ENCODE peak calls at places on chromosomes 1 and 21, in ten cellular contexts. One of them, this sample, is unnamed.

GRCh38 chr1:16076871-16077250 is 3.4 kb upstream of the FAM131C start:
- DNase-seq in HuH-7.5: no peak
- DNase-seq in mucosa of gallbladder: no peak
- DNase-seq in germinal center: no peak
- DNase-seq in stimulated activated CD4-positive, alpha-beta T cell treated with anti-CD3 and anti-CD28 coated beads, Interleukin-12 subunit alpha, Interleukin-12 subunit beta, amount 100 ng/mL, for 4 hours: no peak
- DNase-seq in NCI-H2081: no peak
- DNase-seq in activated T-cell treated with anti-CD3 and anti-CD28 coated beads, Interleukin-2, amount 50 U/mL, for 1 hour: no peak
- DNase-seq in posterior cingulate gyrus: no peak
- DNase-seq in astrocyte of the spinal cord: peak; percentile 56
- DNase-seq in CD4-positive, CD25-positive, alpha-beta regulatory T cell: no peak
- DNase-seq in this sample: no peak

GRCh38 chr1:91872560-91873081 is 13.3 kb downstream of the TGFBR3 start:
- DNase-seq in mucosa of gallbladder: no peak
- DNase-seq in astrocyte of the spinal cord: peak; percentile 55
- DNase-seq in CD4-positive, CD25-positive, alpha-beta regulatory T cell: no peak
- DNase-seq in posterior cingulate gyrus: no peak
- DNase-seq in germinal center: no peak
- DNase-seq in HuH-7.5: peak; percentile 18
- DNase-seq in NCI-H2081: no peak
- DNase-seq in activated T-cell treated with anti-CD3 and anti-CD28 coated beads, Interleukin-2, amount 50 U/mL, for 1 hour: peak; percentile 32
- DNase-seq in stimulated activated CD4-positive, alpha-beta T cell treated with anti-CD3 and anti-CD28 coated beads, Interleukin-12 subunit alpha, Interleukin-12 subunit beta, amount 100 ng/mL, for 4 hours: no peak
- DNase-seq in this sample: no peak

GRCh38 chr1:185971688-185972087 is 237.5 kb downstream of the HMCN1 start:
- DNase-seq in activated T-cell treated with anti-CD3 and anti-CD28 coated beads, Interleukin-2, amount 50 U/mL, for 1 hour: no peak
- DNase-seq in HuH-7.5: no peak
- DNase-seq in NCI-H2081: no peak
- DNase-seq in posterior cingulate gyrus: no peak
- DNase-seq in mucosa of gallbladder: no peak
- DNase-seq in stimulated activated CD4-positive, alpha-beta T cell treated with anti-CD3 and anti-CD28 coated beads, Interleukin-12 subunit alpha, Interleukin-12 subunit beta, amount 100 ng/mL, for 4 hours: no peak
- DNase-seq in germinal center: no peak
- DNase-seq in CD4-positive, CD25-positive, alpha-beta regulatory T cell: no peak
- DNase-seq in astrocyte of the spinal cord: peak; percentile 97
- DNase-seq in this sample: peak; percentile 46

GRCh38 chr1:8055973-8056372 is 29.9 kb upstream of the ERRFI1 start:
- DNase-seq in posterior cingulate gyrus: no peak
- DNase-seq in astrocyte of the spinal cord: peak; percentile 81
- DNase-seq in germinal center: no peak
- DNase-seq in CD4-positive, CD25-positive, alpha-beta regulatory T cell: no peak
- DNase-seq in activated T-cell treated with anti-CD3 and anti-CD28 coated beads, Interleukin-2, amount 50 U/mL, for 1 hour: no peak
- DNase-seq in mucosa of gallbladder: no peak
- DNase-seq in NCI-H2081: no peak
- DNase-seq in stimulated activated CD4-positive, alpha-beta T cell treated with anti-CD3 and anti-CD28 coated beads, Interleukin-12 subunit alpha, Interleukin-12 subunit beta, amount 100 ng/mL, for 4 hours: no peak
- DNase-seq in HuH-7.5: no peak
- DNase-seq in this sample: peak; percentile 91

GRCh38 chr1:22884806-22885559 is 87.7 kb downstream of the LACTBL1 start:
- DNase-seq in NCI-H2081: no peak
- DNase-seq in stimulated activated CD4-positive, alpha-beta T cell treated with anti-CD3 and anti-CD28 coated beads, Interleukin-12 subunit alpha, Interleukin-12 subunit beta, amount 100 ng/mL, for 4 hours: no peak
- DNase-seq in activated T-cell treated with anti-CD3 and anti-CD28 coated beads, Interleukin-2, amount 50 U/mL, for 1 hour: no peak
- DNase-seq in posterior cingulate gyrus: no peak
- DNase-seq in mucosa of gallbladder: no peak
- DNase-seq in CD4-positive, CD25-positive, alpha-beta regulatory T cell: no peak
- DNase-seq in HuH-7.5: no peak
- DNase-seq in astrocyte of the spinal cord: no peak
- DNase-seq in germinal center: peak; percentile 11
- DNase-seq in this sample: no peak

GRCh38 chr1:192489748-192490147 is 85.8 kb upstream of the RGS1 start:
- DNase-seq in mucosa of gallbladder: peak; percentile 62
- DNase-seq in HuH-7.5: no peak
- DNase-seq in stimulated activated CD4-positive, alpha-beta T cell treated with anti-CD3 and anti-CD28 coated beads, Interleukin-12 subunit alpha, Interleukin-12 subunit beta, amount 100 ng/mL, for 4 hours: no peak
- DNase-seq in germinal center: no peak
- DNase-seq in NCI-H2081: peak; percentile 92
- DNase-seq in astrocyte of the spinal cord: peak; percentile 96
- DNase-seq in posterior cingulate gyrus: no peak
- DNase-seq in CD4-positive, CD25-positive, alpha-beta regulatory T cell: no peak
- DNase-seq in activated T-cell treated with anti-CD3 and anti-CD28 coated beads, Interleukin-2, amount 50 U/mL, for 1 hour: no peak
- DNase-seq in this sample: peak; percentile 95

GRCh38 chr1:227732586-227733308 is 2.4 kb downstream of the JMJD4 start:
- DNase-seq in CD4-positive, CD25-positive, alpha-beta regulatory T cell: no peak
- DNase-seq in posterior cingulate gyrus: no peak
- DNase-seq in germinal center: no peak
- DNase-seq in activated T-cell treated with anti-CD3 and anti-CD28 coated beads, Interleukin-2, amount 50 U/mL, for 1 hour: no peak
- DNase-seq in HuH-7.5: no peak
- DNase-seq in astrocyte of the spinal cord: no peak
- DNase-seq in NCI-H2081: no peak
- DNase-seq in mucosa of gallbladder: no peak
- DNase-seq in stimulated activated CD4-positive, alpha-beta T cell treated with anti-CD3 and anti-CD28 coated beads, Interleukin-12 subunit alpha, Interleukin-12 subunit beta, amount 100 ng/mL, for 4 hours: no peak
- DNase-seq in this sample: no peak

GRCh38 chr1:67103548-67103947 is 31.2 kb downstream of the C1orf141 start:
- DNase-seq in posterior cingulate gyrus: no peak
- DNase-seq in CD4-positive, CD25-positive, alpha-beta regulatory T cell: no peak
- DNase-seq in germinal center: no peak
- DNase-seq in astrocyte of the spinal cord: no peak
- DNase-seq in activated T-cell treated with anti-CD3 and anti-CD28 coated beads, Interleukin-2, amount 50 U/mL, for 1 hour: no peak
- DNase-seq in stimulated activated CD4-positive, alpha-beta T cell treated with anti-CD3 and anti-CD28 coated beads, Interleukin-12 subunit alpha, Interleukin-12 subunit beta, amount 100 ng/mL, for 4 hours: no peak
- DNase-seq in NCI-H2081: no peak
- DNase-seq in mucosa of gallbladder: no peak
- DNase-seq in HuH-7.5: no peak
- DNase-seq in this sample: no peak

GRCh38 chr1:150221552-150221951 is 14.4 kb downstream of the ANP32E start:
- DNase-seq in stimulated activated CD4-positive, alpha-beta T cell treated with anti-CD3 and anti-CD28 coated beads, Interleukin-12 subunit alpha, Interleukin-12 subunit beta, amount 100 ng/mL, for 4 hours: no peak
- DNase-seq in CD4-positive, CD25-positive, alpha-beta regulatory T cell: no peak
- DNase-seq in mucosa of gallbladder: no peak
- DNase-seq in astrocyte of the spinal cord: peak; percentile 36
- DNase-seq in HuH-7.5: no peak
- DNase-seq in activated T-cell treated with anti-CD3 and anti-CD28 coated beads, Interleukin-2, amount 50 U/mL, for 1 hour: no peak
- DNase-seq in posterior cingulate gyrus: no peak
- DNase-seq in NCI-H2081: peak; percentile 18
- DNase-seq in germinal center: peak; percentile 26
- DNase-seq in this sample: peak; percentile 59

GRCh38 chr1:177983824-177984528 is 14.1 kb upstream of the SEC16B start:
- DNase-seq in HuH-7.5: no peak
- DNase-seq in stimulated activated CD4-positive, alpha-beta T cell treated with anti-CD3 and anti-CD28 coated beads, Interleukin-12 subunit alpha, Interleukin-12 subunit beta, amount 100 ng/mL, for 4 hours: no peak
- DNase-seq in germinal center: no peak
- DNase-seq in posterior cingulate gyrus: no peak
- DNase-seq in mucosa of gallbladder: peak; percentile 19
- DNase-seq in activated T-cell treated with anti-CD3 and anti-CD28 coated beads, Interleukin-2, amount 50 U/mL, for 1 hour: no peak
- DNase-seq in NCI-H2081: peak; percentile 13
- DNase-seq in CD4-positive, CD25-positive, alpha-beta regulatory T cell: no peak
- DNase-seq in astrocyte of the spinal cord: peak; percentile 95
- DNase-seq in this sample: peak; percentile 97

GRCh38 chr1:239386453-239387303 is at the start of gene CHRM3:
- DNase-seq in CD4-positive, CD25-positive, alpha-beta regulatory T cell: no peak
- DNase-seq in mucosa of gallbladder: peak; percentile 81
- DNase-seq in HuH-7.5: peak; percentile 58
- DNase-seq in NCI-H2081: peak; percentile 91
- DNase-seq in astrocyte of the spinal cord: peak; percentile 16
- DNase-seq in activated T-cell treated with anti-CD3 and anti-CD28 coated beads, Interleukin-2, amount 50 U/mL, for 1 hour: no peak
- DNase-seq in stimulated activated CD4-positive, alpha-beta T cell treated with anti-CD3 and anti-CD28 coated beads, Interleukin-12 subunit alpha, Interleukin-12 subunit beta, amount 100 ng/mL, for 4 hours: no peak
- DNase-seq in germinal center: no peak
- DNase-seq in posterior cingulate gyrus: peak; percentile 66
- DNase-seq in this sample: peak; percentile 7

GRCh38 chr21:31892686-31893085 is 19.9 kb downstream of the HUNK start:
- DNase-seq in CD4-positive, CD25-positive, alpha-beta regulatory T cell: no peak
- DNase-seq in astrocyte of the spinal cord: no peak
- DNase-seq in stimulated activated CD4-positive, alpha-beta T cell treated with anti-CD3 and anti-CD28 coated beads, Interleukin-12 subunit alpha, Interleukin-12 subunit beta, amount 100 ng/mL, for 4 hours: no peak
- DNase-seq in activated T-cell treated with anti-CD3 and anti-CD28 coated beads, Interleukin-2, amount 50 U/mL, for 1 hour: no peak
- DNase-seq in mucosa of gallbladder: no peak
- DNase-seq in posterior cingulate gyrus: no peak
- DNase-seq in HuH-7.5: no peak
- DNase-seq in germinal center: no peak
- DNase-seq in NCI-H2081: no peak
- DNase-seq in this sample: no peak

GRCh38 chr1:202860744-202861419 is 28.1 kb downstream of the RABIF start:
- DNase-seq in CD4-positive, CD25-positive, alpha-beta regulatory T cell: no peak
- DNase-seq in HuH-7.5: peak; percentile 65
- DNase-seq in posterior cingulate gyrus: peak; percentile 27
- DNase-seq in stimulated activated CD4-positive, alpha-beta T cell treated with anti-CD3 and anti-CD28 coated beads, Interleukin-12 subunit alpha, Interleukin-12 subunit beta, amount 100 ng/mL, for 4 hours: peak; percentile 16
- DNase-seq in NCI-H2081: peak; percentile 76
- DNase-seq in mucosa of gallbladder: peak; percentile 86
- DNase-seq in astrocyte of the spinal cord: peak; percentile 22
- DNase-seq in germinal center: peak; percentile 38
- DNase-seq in activated T-cell treated with anti-CD3 and anti-CD28 coated beads, Interleukin-2, amount 50 U/mL, for 1 hour: peak; percentile 34
- DNase-seq in this sample: peak; percentile 18

GRCh38 chr1:113021430-113022085 is 51.4 kb upstream of the LRIG2 start:
- DNase-seq in mucosa of gallbladder: no peak
- DNase-seq in stimulated activated CD4-positive, alpha-beta T cell treated with anti-CD3 and anti-CD28 coated beads, Interleukin-12 subunit alpha, Interleukin-12 subunit beta, amount 100 ng/mL, for 4 hours: no peak
- DNase-seq in astrocyte of the spinal cord: no peak
- DNase-seq in CD4-positive, CD25-positive, alpha-beta regulatory T cell: no peak
- DNase-seq in activated T-cell treated with anti-CD3 and anti-CD28 coated beads, Interleukin-2, amount 50 U/mL, for 1 hour: no peak
- DNase-seq in posterior cingulate gyrus: no peak
- DNase-seq in HuH-7.5: no peak
- DNase-seq in NCI-H2081: peak; percentile 80
- DNase-seq in germinal center: no peak
- DNase-seq in this sample: peak; percentile 48

GRCh38 chr1:17097125-17097524 is 22.1 kb downstream of the PADI2 start:
- DNase-seq in CD4-positive, CD25-positive, alpha-beta regulatory T cell: no peak
- DNase-seq in HuH-7.5: no peak
- DNase-seq in NCI-H2081: no peak
- DNase-seq in activated T-cell treated with anti-CD3 and anti-CD28 coated beads, Interleukin-2, amount 50 U/mL, for 1 hour: no peak
- DNase-seq in posterior cingulate gyrus: no peak
- DNase-seq in germinal center: no peak
- DNase-seq in astrocyte of the spinal cord: no peak
- DNase-seq in stimulated activated CD4-positive, alpha-beta T cell treated with anti-CD3 and anti-CD28 coated beads, Interleukin-12 subunit alpha, Interleukin-12 subunit beta, amount 100 ng/mL, for 4 hours: no peak
- DNase-seq in mucosa of gallbladder: no peak
- DNase-seq in this sample: no peak

GRCh38 chr1:209853677-209854076 is 25.9 kb downstream of the UTP25 start:
- DNase-seq in NCI-H2081: no peak
- DNase-seq in activated T-cell treated with anti-CD3 and anti-CD28 coated beads, Interleukin-2, amount 50 U/mL, for 1 hour: no peak
- DNase-seq in posterior cingulate gyrus: no peak
- DNase-seq in germinal center: no peak
- DNase-seq in CD4-positive, CD25-positive, alpha-beta regulatory T cell: no peak
- DNase-seq in stimulated activated CD4-positive, alpha-beta T cell treated with anti-CD3 and anti-CD28 coated beads, Interleukin-12 subunit alpha, Interleukin-12 subunit beta, amount 100 ng/mL, for 4 hours: no peak
- DNase-seq in astrocyte of the spinal cord: no peak
- DNase-seq in HuH-7.5: no peak
- DNase-seq in mucosa of gallbladder: no peak
- DNase-seq in this sample: no peak

GRCh38 chr1:107963601-107964396 is 1.2 kb downstream of the VAV3 start:
- DNase-seq in germinal center: peak; percentile 69
- DNase-seq in NCI-H2081: no peak
- DNase-seq in HuH-7.5: no peak
- DNase-seq in mucosa of gallbladder: no peak
- DNase-seq in posterior cingulate gyrus: no peak
- DNase-seq in stimulated activated CD4-positive, alpha-beta T cell treated with anti-CD3 and anti-CD28 coated beads, Interleukin-12 subunit alpha, Interleukin-12 subunit beta, amount 100 ng/mL, for 4 hours: peak; percentile 33
- DNase-seq in astrocyte of the spinal cord: peak; percentile 13
- DNase-seq in activated T-cell treated with anti-CD3 and anti-CD28 coated beads, Interleukin-2, amount 50 U/mL, for 1 hour: peak; percentile 51
- DNase-seq in CD4-positive, CD25-positive, alpha-beta regulatory T cell: peak; percentile 25
- DNase-seq in this sample: peak; percentile 31

GRCh38 chr1:85325920-85326319 is 49.5 kb upstream of the BCL10 start:
- DNase-seq in astrocyte of the spinal cord: no peak
- DNase-seq in stimulated activated CD4-positive, alpha-beta T cell treated with anti-CD3 and anti-CD28 coated beads, Interleukin-12 subunit alpha, Interleukin-12 subunit beta, amount 100 ng/mL, for 4 hours: no peak
- DNase-seq in CD4-positive, CD25-positive, alpha-beta regulatory T cell: no peak
- DNase-seq in germinal center: no peak
- DNase-seq in NCI-H2081: no peak
- DNase-seq in HuH-7.5: peak; percentile 44
- DNase-seq in activated T-cell treated with anti-CD3 and anti-CD28 coated beads, Interleukin-2, amount 50 U/mL, for 1 hour: no peak
- DNase-seq in mucosa of gallbladder: no peak
- DNase-seq in posterior cingulate gyrus: no peak
- DNase-seq in this sample: no peak

This sample was measured in cardiac fibroblast.